ENCODE peak calls at places on chromosome 13, in four cellular contexts. One of them, this sample, is unnamed.

GRCh38 chr13:35621989-35622388 is 145.5 kb upstream of the MAB21L1 start:
- DNase-seq in left lung: no peak
- DNase-seq in thoracic aorta: no peak
- DNase-seq in EL: peak
- DNase-seq in this sample: no peak

GRCh38 chr13:109998808-109999528 is 212.6 kb upstream of the IRS2 start:
- DNase-seq in thoracic aorta: no peak
- DNase-seq in EL: peak
- DNase-seq in left lung: no peak
- DNase-seq in this sample: no peak

GRCh38 chr13:30257433-30258099 is 49.8 kb downstream of the KATNAL1 start:
- DNase-seq in EL: peak
- DNase-seq in left lung: no peak
- DNase-seq in thoracic aorta: no peak
- DNase-seq in this sample: peak

GRCh38 chr13:74136089-74136658 is 2.0 kb upstream of the KLF12 start:
- DNase-seq in left lung: peak
- DNase-seq in EL: peak
- DNase-seq in thoracic aorta: no peak
- DNase-seq in this sample: peak

GRCh38 chr13:23513460-23513859 is 56.8 kb upstream of the TNFRSF19 start:
- DNase-seq in EL: no peak
- DNase-seq in thoracic aorta: no peak
- DNase-seq in left lung: no peak
- DNase-seq in this sample: no peak

GRCh38 chr13:40672310-40673060 is 6.0 kb upstream of the FOXO1 start:
- DNase-seq in thoracic aorta: no peak
- DNase-seq in left lung: no peak
- DNase-seq in EL: peak
- DNase-seq in this sample: peak

GRCh38 chr13:111460548-111461444 is 140.4 kb downstream of the TEX29 start:
- DNase-seq in thoracic aorta: no peak
- DNase-seq in EL: peak
- DNase-seq in left lung: no peak
- DNase-seq in this sample: peak

GRCh38 chr13:50677687-50678463 is 165.6 kb downstream of the DLEU7 start:
- DNase-seq in thoracic aorta: no peak
- DNase-seq in EL: peak
- DNase-seq in left lung: no peak
- DNase-seq in this sample: peak

GRCh38 chr13:99197257-99197651 is 3.4 kb upstream of the UBAC2 start:
- DNase-seq in EL: no peak
- DNase-seq in thoracic aorta: no peak
- DNase-seq in left lung: no peak
- DNase-seq in this sample: no peak

GRCh38 chr13:93745884-93746283 is 519.3 kb downstream of the GPC6 start:
- DNase-seq in EL: no peak
- DNase-seq in thoracic aorta: no peak
- DNase-seq in left lung: no peak
- DNase-seq in this sample: no peak

GRCh38 chr13:21675095-21676007 is 4.5 kb downstream of the FGF9 start:
- DNase-seq in EL: no peak
- DNase-seq in thoracic aorta: no peak
- DNase-seq in left lung: peak
- DNase-seq in this sample: peak

GRCh38 chr13:45626731-45627374 is 11.3 kb upstream of the ERICH6B start:
- DNase-seq in thoracic aorta: no peak
- DNase-seq in EL: peak
- DNase-seq in left lung: no peak
- DNase-seq in this sample: no peak

GRCh38 chr13:64371045-64371444 is 2859.1 kb downstream of the PCDH9 start:
- DNase-seq in EL: peak
- DNase-seq in thoracic aorta: no peak
- DNase-seq in left lung: no peak
- DNase-seq in this sample: no peak

GRCh38 chr13:44004881-44005280 is 125.2 kb downstream of the LACC1 start:
- DNase-seq in left lung: no peak
- DNase-seq in EL: peak
- DNase-seq in thoracic aorta: no peak
- DNase-seq in this sample: peak

GRCh38 chr13:76764429-76764828 is 121.8 kb downstream of the KCTD12 start:
- DNase-seq in left lung: peak
- DNase-seq in thoracic aorta: no peak
- DNase-seq in EL: no peak
- DNase-seq in this sample: peak

GRCh38 chr13:73870970-73871935 is 263.0 kb downstream of the KLF12 start:
- DNase-seq in thoracic aorta: no peak
- DNase-seq in EL: peak
- DNase-seq in left lung: no peak
- DNase-seq in this sample: peak

GRCh38 chr13:31044658-31045620 is 112.5 kb downstream of the TEX26 start:
- DNase-seq in EL: no peak
- DNase-seq in thoracic aorta: no peak
- DNase-seq in left lung: no peak
- DNase-seq in this sample: no peak

GRCh38 chr13:110377178-110378175 is 70.4 kb downstream of the COL4A2 start:
- DNase-seq in left lung: no peak
- DNase-seq in thoracic aorta: no peak
- DNase-seq in EL: no peak
- DNase-seq in this sample: peak

GRCh38 chr13:76596216-76596615 is 290.0 kb downstream of the KCTD12 start:
- DNase-seq in thoracic aorta: no peak
- DNase-seq in EL: no peak
- DNase-seq in left lung: no peak
- DNase-seq in this sample: no peak

GRCh38 chr13:78993792-78994191 is 334.8 kb upstream of the OBI1 start:
- DNase-seq in left lung: no peak
- DNase-seq in thoracic aorta: no peak
- DNase-seq in EL: no peak
- DNase-seq in this sample: no peak

GRCh38 chr13:98890186-98890585 is 87.7 kb downstream of the DOCK9 start:
- DNase-seq in EL: peak
- DNase-seq in left lung: no peak
- DNase-seq in thoracic aorta: no peak
- DNase-seq in this sample: peak

GRCh38 chr13:67554296-67554695 is 324.2 kb upstream of the PCDH9 start:
- DNase-seq in EL: no peak
- DNase-seq in left lung: no peak
- DNase-seq in thoracic aorta: no peak
- DNase-seq in this sample: no peak

This sample was measured in myocyte.